ENCODE peak calls at places on chromosomes 3 and 15, in eight cellular contexts. N is HCT116, Z is endothelial cell of umbilical vein, A is A549, C is HepG2, F is GM12878, E is K562, V is H1. H is an unnamed sample.

GRCh38 chr3:40996827-40997710 is 202.2 kb upstream of the CTNNB1 start:
- DNase-seq in V (no peak), Z (no peak), E (peak; percentile 78), N (no peak), A (no peak), F (no peak), C (no peak), H (no peak)

GRCh38 chr3:132726341-132726823 is 4.2 kb upstream of the NPHP3 start:
- DNase-seq in F (no peak), E (peak; percentile 28), N (no peak), C (peak; percentile 39), V (no peak), A (peak; percentile 19), Z (peak; percentile 68), H (peak; percentile 64)

GRCh38 chr3:115550285-115550741 is 73.0 kb upstream of the GAP43 start:
- DNase-seq in Z (no peak), C (peak; percentile 7), E (no peak), A (no peak), V (no peak), N (no peak), F (no peak), H (no peak)

GRCh38 chr3:86865506-86865905 is 125.4 kb downstream of the VGLL3 start:
- DNase-seq in E (no peak), V (no peak), A (no peak), Z (no peak), C (no peak), F (no peak), N (no peak), H (no peak)

GRCh38 chr15:101657968-101658784 is 6.0 kb upstream of the TM2D3 start:
- DNase-seq in A (no peak), C (no peak), Z (peak; percentile 56), F (no peak), V (no peak), E (peak; percentile 34), N (no peak), H (no peak)

GRCh38 chr3:151838574-151839312 is 24.8 kb downstream of the AADAC start:
- DNase-seq in N (peak; percentile 75), F (peak; percentile 2), Z (peak; percentile 74), A (peak; percentile 89), V (no peak), E (peak; percentile 43), C (peak; percentile 77), H (peak; percentile 82)

GRCh38 chr15:72155021-72155621 is 36.9 kb downstream of the SENP8 start:
- DNase-seq in F (no peak), E (no peak), C (no peak), N (no peak), A (peak; percentile 67), V (peak; percentile 51), Z (peak; percentile 62), H (no peak)

GRCh38 chr15:82081904-82082810 is 36.3 kb upstream of the MEX3B start:
- DNase-seq in Z (no peak), F (no peak), A (peak; percentile 28), E (peak; percentile 51), N (no peak), C (no peak), V (peak; percentile 67), H (peak; percentile 41)

GRCh38 chr3:175179055-175179454 is 319.9 kb downstream of the NAALADL2 start:
- DNase-seq in N (no peak), A (peak; percentile 31), F (no peak), E (no peak), C (no peak), Z (peak; percentile 79), V (no peak), H (no peak)

GRCh38 chr3:45537960-45538640 is 56.5 kb upstream of the LIMD1 start:
- DNase-seq in E (no peak), A (no peak), C (no peak), N (no peak), F (no peak), V (no peak), Z (peak; percentile 72), H (peak; percentile 11)

GRCh38 chr15:94265009-94265408 is 33.6 kb downstream of the MCTP2 start:
- DNase-seq in F (no peak), C (no peak), Z (no peak), A (no peak), N (no peak), V (no peak), E (no peak), H (peak; percentile 24)

GRCh38 chr15:27396997-27397396 is 426.0 kb downstream of the GABRG3 start:
- DNase-seq in N (no peak), C (no peak), F (no peak), A (no peak), E (no peak), V (no peak), Z (no peak), H (no peak)

GRCh38 chr3:124607163-124607562 is 123.1 kb upstream of the UMPS start:
- DNase-seq in E (no peak), A (no peak), V (no peak), F (no peak), C (peak; percentile 58), N (no peak), Z (peak; percentile 46), H (no peak)

GRCh38 chr15:66878761-66879160 is 176.7 kb downstream of the SMAD6 start:
- DNase-seq in A (no peak), F (no peak), Z (no peak), V (peak; percentile 42), N (no peak), C (no peak), E (no peak), H (no peak)

GRCh38 chr15:62691008-62691407 is 351.5 kb upstream of the TPM1 start:
- DNase-seq in Z (no peak), V (no peak), E (no peak), A (no peak), F (no peak), C (no peak), N (no peak), H (no peak)

GRCh38 chr3:157406376-157406775 is 30.3 kb upstream of the PTX3 start:
- DNase-seq in Z (peak; percentile 39), N (no peak), C (no peak), F (no peak), E (no peak), V (no peak), A (no peak), H (no peak)

GRCh38 chr3:38558864-38559263 is 62.7 kb downstream of the EXOG start:
- DNase-seq in V (no peak), A (no peak), E (no peak), C (no peak), Z (no peak), N (no peak), F (no peak), H (no peak)

GRCh38 chr15:92840149-92840548 is 60.0 kb upstream of the CHD2 start:
- DNase-seq in C (no peak), N (no peak), Z (no peak), V (no peak), E (no peak), F (no peak), A (no peak), H (no peak)

GRCh38 chr15:77611767-77612166 is 20.9 kb downstream of the LINGO1 start:
- DNase-seq in N (no peak), E (no peak), A (no peak), V (no peak), F (no peak), Z (no peak), C (no peak), H (peak; percentile 51)

DNA sequence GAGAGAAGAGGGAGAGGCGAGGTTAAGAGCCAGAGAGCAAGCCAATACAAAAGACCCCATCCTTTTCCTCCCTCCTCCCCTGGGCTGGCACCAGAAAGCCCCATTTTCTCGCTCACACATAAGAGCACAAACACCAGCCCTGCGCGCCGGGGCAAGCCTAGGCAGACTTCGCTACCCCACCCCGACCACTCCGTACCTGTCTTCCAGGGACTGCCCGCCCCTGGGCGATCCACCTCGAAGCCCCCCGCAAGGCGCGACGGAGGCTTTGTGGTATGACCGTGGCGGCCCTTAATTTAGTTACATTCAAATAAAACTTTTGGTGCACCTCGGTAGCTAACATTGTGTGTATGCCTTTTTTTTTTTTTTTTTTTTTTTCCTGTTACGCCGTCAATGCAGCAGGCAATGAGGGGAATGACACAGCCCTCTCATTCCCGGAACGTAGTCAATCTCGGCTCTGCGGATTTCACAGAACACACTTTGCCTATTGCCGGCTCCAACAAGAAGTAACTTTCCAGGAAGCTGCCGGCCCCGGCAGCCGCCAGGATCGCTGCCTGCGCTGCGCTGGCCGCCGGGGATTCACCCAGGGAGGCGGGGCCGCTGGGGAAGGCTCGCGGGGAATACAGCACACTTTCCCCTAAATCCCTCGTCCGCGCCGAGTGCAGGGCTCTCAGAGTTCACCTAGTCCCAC is 7.7 kb downstream of the BCL6 start:
- DNase-seq in A (peak; percentile 19), F (no peak), V (peak; percentile 65), Z (peak; percentile 79), N (no peak), E (peak; percentile 36), C (no peak), H (peak; percentile 20)
- TF ChIP-seq POLR2A in A (no peak), F (no peak), V (no peak), Z (no peak), N (no peak), E (no peak), C (no peak), H (no peak)

GRCh38 chr3:127408022-127408683 is 120.3 kb upstream of the PRR20G start:
- DNase-seq in Z (no peak), F (no peak), V (no peak), A (no peak), C (no peak), E (no peak), N (no peak), H (no peak)
- TF ChIP-seq MAX in Z (no peak), F (no peak), V (no peak), A (no peak), C (no peak), E (no peak), N (no peak), H (no peak)

GRCh38 chr3:135965129-135965505 is 411 bp upstream of the PPP2R3A start:
- DNase-seq in C (no peak), Z (no peak), V (no peak), E (no peak), F (no peak), N (no peak), A (no peak), H (no peak)
- TF ChIP-seq CTCF in C (no peak), Z (no peak), V (no peak), E (no peak), F (no peak), N (no peak), A (no peak), H (no peak)

GRCh38 chr3:30606301-30607031 is at the start of gene TGFBR2:
- DNase-seq in Z (peak; percentile 100), C (peak; percentile 98), F (peak; percentile 5), N (peak; percentile 95), E (peak; percentile 12), A (peak; percentile 98), V (peak; percentile 77), H (peak; percentile 98)
- TF ChIP-seq POLR2A in Z (peak; percentile 79), C (peak; percentile 93), F (no peak), N (no peak), E (no peak), A (peak; percentile 44), V (peak; percentile 23), H (peak; percentile 52)

DNA sequence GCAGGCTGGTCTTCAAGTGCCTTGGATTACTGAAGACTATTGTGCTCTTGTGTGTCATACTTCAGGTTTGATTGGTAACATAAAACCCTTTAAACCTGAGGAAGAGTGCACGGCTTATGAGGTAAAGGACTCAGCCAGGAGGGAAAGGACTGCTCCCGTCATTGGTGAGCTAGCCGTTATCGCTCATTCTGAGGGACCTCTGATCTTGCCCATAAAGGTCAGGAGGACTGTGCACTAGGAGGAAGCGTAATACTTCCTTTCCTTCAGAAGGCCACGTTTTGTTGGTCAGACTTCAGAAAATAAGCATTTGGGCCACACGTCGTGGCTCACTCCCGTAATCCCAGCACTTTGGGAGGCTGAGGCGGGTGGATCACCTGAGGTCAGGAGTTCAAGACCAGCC is 37.7 kb downstream of the PXK start:
- DNase-seq in C (no peak), F (no peak), E (no peak), N (no peak), A (no peak), Z (no peak), V (no peak), H (no peak)
- TF ChIP-seq MAX in C (no peak), F (no peak), E (no peak), N (no peak), A (no peak), Z (no peak), V (no peak), H (no peak)

H was measured in NB4.